ENCODE peak calls at places on chromosome 11, in six cellular contexts. R is endodermal cell, Q is endothelial cell of umbilical vein, J is BJ, C is fibroblast of lung, D is right lobe of liver. S is an unnamed sample.

GRCh38 chr11:67032830-67033555 is 10.1 kb downstream of the SYT12 start:
- DNase-seq in J (peak; percentile 59), Q (peak; percentile 26), R (peak; percentile 30), D (no peak), C (peak; percentile 94), S (no peak)

GRCh38 chr11:109851780-109852390 is 241.3 kb upstream of the ZC3H12C start:
- DNase-seq in J (no peak), C (peak; percentile 63), Q (no peak), D (no peak), R (no peak), S (no peak)

GRCh38 chr11:66289548-66290331 is 797 bp upstream of the YIF1A start:
- DNase-seq in R (peak; percentile 96), Q (no peak), J (no peak), C (no peak), D (no peak), S (no peak)

GRCh38 chr11:101091781-101092180 is 37.8 kb downstream of the PGR start:
- DNase-seq in J (no peak), D (no peak), Q (no peak), R (no peak), C (no peak), S (no peak)

GRCh38 chr11:77203901-77204755 is 76.1 kb downstream of the MYO7A start:
- DNase-seq in J (no peak), Q (no peak), D (peak; percentile 35), C (no peak), R (peak; percentile 34), S (no peak)

GRCh38 chr11:93905384-93905783 is 55.0 kb upstream of the VSTM5 start:
- DNase-seq in J (peak; percentile 62), D (no peak), Q (no peak), R (no peak), C (peak; percentile 74), S (peak; percentile 61)

GRCh38 chr11:106278391-106278790 is 200.9 kb downstream of the AASDHPPT start:
- DNase-seq in Q (no peak), D (no peak), C (peak; percentile 43), J (no peak), R (no peak), S (no peak)

GRCh38 chr11:59845399-59845798 is at the start of gene CBLIF:
- DNase-seq in R (no peak), D (no peak), Q (no peak), J (no peak), C (no peak), S (no peak)

GRCh38 chr11:102495161-102496042 is 35.1 kb downstream of the MMP7 start:
- DNase-seq in J (no peak), Q (peak; percentile 77), D (peak; percentile 52), R (peak; percentile 79), C (peak; percentile 81), S (peak; percentile 65)

GRCh38 chr11:104564921-104565580 is 333.2 kb downstream of the CASP12 start:
- DNase-seq in J (no peak), R (no peak), D (no peak), C (no peak), Q (no peak), S (no peak)

GRCh38 chr11:110317516-110317932 is 21.1 kb upstream of the RDX start:
- DNase-seq in J (no peak), D (no peak), R (no peak), Q (peak; percentile 98), C (peak; percentile 70), S (no peak)

GRCh38 chr11:1573847-1574255 is 1.8 kb upstream of the DUSP8 start:
- DNase-seq in D (peak; percentile 81), J (no peak), R (peak; percentile 79), Q (no peak), C (no peak), S (no peak)

GRCh38 chr11:368414-369335 is 624 bp upstream of the B4GALNT4 start:
- DNase-seq in R (peak; percentile 73), J (no peak), C (no peak), D (no peak), Q (peak; percentile 14), S (no peak)

GRCh38 chr11:76609736-76610370 is 60.7 kb downstream of the LRRC32 start:
- DNase-seq in C (peak; percentile 39), J (no peak), Q (no peak), R (peak; percentile 53), D (no peak), S (no peak)

GRCh38 chr11:69898123-69898522 is 78.9 kb upstream of the FGF3 start:
- DNase-seq in C (no peak), D (no peak), Q (no peak), R (no peak), J (no peak), S (no peak)

GRCh38 chr11:87597696-87598095 is 560.0 kb downstream of the TMEM135 start:
- DNase-seq in J (no peak), D (no peak), Q (no peak), C (peak; percentile 31), R (no peak), S (no peak)

GRCh38 chr11:95723353-95723942 is 66.1 kb downstream of the FAM76B start:
- DNase-seq in D (no peak), C (peak; percentile 89), R (no peak), J (no peak), Q (no peak), S (no peak)

GRCh38 chr11:124769804-124770774 is 8.0 kb upstream of the ESAM start:
- DNase-seq in D (no peak), C (peak; percentile 61), R (peak; percentile 45), J (no peak), Q (peak; percentile 72), S (peak; percentile 22)

GRCh38 chr11:39361557-39361956 is 2097.9 kb downstream of the LRRC4C start:
- DNase-seq in Q (no peak), D (no peak), R (no peak), C (no peak), J (no peak), S (no peak)

GRCh38 chr11:11582261-11582701 is 39.5 kb downstream of the GALNT18 start:
- DNase-seq in Q (peak; percentile 62), J (no peak), R (peak; percentile 29), D (no peak), C (no peak), S (no peak)

GRCh38 chr11:123475478-123475877 is 45.4 kb downstream of the GRAMD1B start:
- DNase-seq in D (no peak), C (peak; percentile 22), R (peak; percentile 60), J (no peak), Q (peak; percentile 50), S (no peak)
- TF ChIP-seq CTCF in D (no peak), C (peak; percentile 9), R (peak; percentile 77), J (peak; percentile 22), Q (peak; percentile 37), S (peak; percentile 28)

DNA sequence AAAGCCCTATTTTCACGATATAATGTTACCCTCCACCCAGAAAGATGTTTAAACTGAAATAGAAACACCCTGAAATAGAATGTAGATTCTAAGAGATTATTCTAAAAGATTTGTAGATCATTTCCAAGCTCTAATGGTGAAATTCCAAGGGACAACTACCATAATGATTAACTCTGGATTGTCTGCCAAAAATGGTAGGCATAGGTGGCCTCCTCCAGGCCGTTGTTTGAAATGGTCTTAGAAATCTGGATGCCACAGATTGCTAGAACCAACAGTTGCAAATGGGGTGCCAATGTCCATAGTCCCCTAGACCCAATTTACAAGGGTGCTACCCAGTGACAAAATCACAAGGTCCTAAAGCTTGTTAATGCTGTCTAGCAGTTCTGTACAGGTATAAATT is 6.7 kb upstream of the SLC6A5 start:
- DNase-seq in C (no peak), Q (no peak), J (no peak), D (no peak), R (no peak), S (no peak)
- TF ChIP-seq CTCF in C (no peak), Q (no peak), J (no peak), D (peak; percentile 22), R (peak; percentile 64), S (no peak)

DNA sequence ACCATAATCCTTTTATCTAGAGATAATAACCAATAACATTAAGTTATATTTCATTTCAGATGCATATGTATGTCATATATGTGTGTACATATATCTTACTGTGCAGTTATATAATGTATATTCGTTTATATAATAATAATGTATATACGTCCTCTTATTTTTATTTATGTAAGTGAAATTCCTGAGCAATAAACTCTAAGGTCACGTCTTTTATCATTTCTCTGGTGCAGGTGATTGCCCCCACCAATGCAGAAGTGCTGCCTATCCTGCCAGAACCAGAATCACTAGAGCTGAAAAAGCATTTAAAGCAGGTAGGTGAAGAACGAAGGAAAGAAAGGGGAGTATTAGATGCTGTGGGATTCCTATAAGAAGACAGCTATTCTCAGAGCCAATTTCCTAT is 8.8 kb downstream of the MADD start:
- DNase-seq in Q (no peak), R (no peak), D (no peak), C (no peak), J (no peak), S (no peak)
- TF ChIP-seq CTCF in Q (no peak), R (no peak), D (no peak), C (no peak), J (no peak), S (no peak)

DNA sequence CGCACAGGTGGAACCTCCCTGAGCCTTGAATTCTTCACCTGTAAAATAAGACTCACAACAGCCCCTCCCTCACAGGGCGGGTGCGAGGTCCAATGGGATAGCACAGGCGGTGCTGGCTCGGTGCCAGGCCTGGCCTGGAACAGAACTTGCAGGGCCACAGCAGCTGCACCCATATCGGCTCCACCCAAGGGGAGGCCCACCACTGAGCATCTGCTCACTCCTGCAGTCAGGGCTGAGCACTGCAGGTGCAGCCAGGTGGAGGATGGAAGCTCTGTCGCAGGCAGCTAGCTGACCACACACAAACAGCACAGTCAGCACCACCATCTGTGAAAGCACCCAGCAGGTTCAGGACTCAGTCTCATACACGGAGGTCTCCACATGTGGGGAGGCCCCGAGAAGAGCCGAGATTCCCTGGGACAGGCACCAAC is 19.6 kb downstream of the VPS37C start:
- DNase-seq in R (no peak), J (no peak), C (no peak), D (peak; percentile 64), Q (no peak), S (no peak)
- TF ChIP-seq CTCF in R (peak; percentile 31), J (no peak), C (no peak), D (no peak), Q (no peak), S (no peak)

DNA sequence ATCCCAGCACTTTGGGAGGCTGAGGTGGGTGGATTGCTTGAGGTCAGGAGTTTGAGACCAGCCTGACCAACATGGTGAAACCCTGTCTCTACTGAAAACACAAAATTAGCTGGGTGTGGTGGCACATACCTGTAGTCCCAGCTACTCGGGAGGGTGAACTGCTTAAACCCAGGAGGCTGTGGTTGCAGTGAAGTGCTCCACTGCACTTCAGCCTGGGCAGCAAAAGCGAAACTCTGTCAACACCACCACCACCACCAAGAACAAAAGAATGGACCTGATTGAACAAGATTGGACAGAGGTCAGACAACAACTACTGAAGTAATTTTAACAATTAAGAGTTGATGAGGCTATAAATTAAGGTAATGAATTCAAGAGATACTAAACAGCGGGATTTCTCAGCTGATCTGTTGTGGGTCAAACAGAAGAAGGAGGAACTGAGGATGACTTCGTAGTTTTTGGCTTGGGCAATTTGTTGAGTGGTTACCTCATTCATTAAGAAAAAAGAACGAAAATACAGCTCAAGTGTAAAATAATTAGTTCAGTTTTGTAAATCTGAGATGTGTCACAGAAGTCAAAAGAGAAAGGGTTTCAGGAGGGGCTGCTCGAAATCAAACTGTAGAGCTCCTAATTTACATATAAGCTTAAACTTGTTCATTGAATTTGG is 4.7 kb downstream of the IL18 start:
- DNase-seq in D (no peak), R (no peak), J (no peak), Q (no peak), C (no peak), S (no peak)
- TF ChIP-seq CTCF in D (no peak), R (no peak), J (no peak), Q (no peak), C (no peak), S (no peak)

S was measured in HFF-Myc.